ENCODE peak calls at places on chromosomes 16 and 17, in five cellular contexts. One of them, this sample, is unnamed.

GRCh38 chr16:56450275-56450889 is 750 bp downstream of the NUDT21 start:
- DNase-seq in RWPE1: peak
- DNase-seq in HFFc6: peak
- DNase-seq in endothelial cell: no peak
- DNase-seq in WTC11: no peak
- DNase-seq in this sample: no peak

GRCh38 chr16:19829844-19830703 is 54.6 kb downstream of the GPRC5B start:
- DNase-seq in HFFc6: no peak
- DNase-seq in endothelial cell: no peak
- DNase-seq in WTC11: no peak
- DNase-seq in RWPE1: no peak
- DNase-seq in this sample: no peak

GRCh38 chr16:88576307-88576706 is 6.1 kb downstream of the ZC3H18 start:
- DNase-seq in HFFc6: no peak
- DNase-seq in RWPE1: no peak
- DNase-seq in endothelial cell: no peak
- DNase-seq in WTC11: no peak
- DNase-seq in this sample: no peak

GRCh38 chr16:67011274-67011673 is 17.7 kb upstream of the CBFB start:
- DNase-seq in HFFc6: no peak
- DNase-seq in WTC11: no peak
- DNase-seq in RWPE1: no peak
- DNase-seq in endothelial cell: no peak
- DNase-seq in this sample: no peak

GRCh38 chr16:56610609-56611111 is 2.3 kb downstream of the MT2A start:
- DNase-seq in WTC11: no peak
- DNase-seq in HFFc6: no peak
- DNase-seq in RWPE1: no peak
- DNase-seq in endothelial cell: no peak
- DNase-seq in this sample: no peak

GRCh38 chr17:16623282-16623681 is 30.4 kb downstream of the ZNF624 start:
- DNase-seq in HFFc6: no peak
- DNase-seq in endothelial cell: no peak
- DNase-seq in WTC11: no peak
- DNase-seq in RWPE1: no peak
- DNase-seq in this sample: no peak

GRCh38 chr17:68290268-68290954 is 516 bp downstream of the SLC16A6 start:
- DNase-seq in HFFc6: no peak
- DNase-seq in RWPE1: no peak
- DNase-seq in WTC11: peak
- DNase-seq in endothelial cell: peak
- DNase-seq in this sample: no peak

GRCh38 chr17:48048321-48049140 is at the start of gene NFE2L1:
- DNase-seq in WTC11: peak
- DNase-seq in endothelial cell: peak
- DNase-seq in RWPE1: peak
- DNase-seq in HFFc6: peak
- DNase-seq in this sample: peak

GRCh38 chr16:88763502-88764053 is 21.4 kb downstream of the PIEZO1 start:
- DNase-seq in endothelial cell: peak
- DNase-seq in WTC11: peak
- DNase-seq in HFFc6: no peak
- DNase-seq in RWPE1: no peak
- DNase-seq in this sample: no peak

GRCh38 chr17:15341385-15341849 is at the start of gene TEKT3:
- DNase-seq in endothelial cell: peak
- DNase-seq in HFFc6: peak
- DNase-seq in RWPE1: peak
- DNase-seq in WTC11: peak
- DNase-seq in this sample: peak

GRCh38 chr17:9906616-9907015 is 1.5 kb upstream of the RCVRN start:
- DNase-seq in WTC11: no peak
- DNase-seq in HFFc6: no peak
- DNase-seq in RWPE1: no peak
- DNase-seq in endothelial cell: no peak
- DNase-seq in this sample: no peak

GRCh38 chr16:12160815-12161550 is 184.4 kb downstream of the SNX29 start:
- DNase-seq in endothelial cell: no peak
- DNase-seq in WTC11: no peak
- DNase-seq in RWPE1: no peak
- DNase-seq in HFFc6: no peak
- DNase-seq in this sample: no peak

GRCh38 chr17:11986179-11986938 is 10.9 kb downstream of the ZNF18 start:
- DNase-seq in HFFc6: no peak
- DNase-seq in RWPE1: no peak
- DNase-seq in WTC11: no peak
- DNase-seq in endothelial cell: no peak
- DNase-seq in this sample: no peak

GRCh38 chr16:27993587-27993986 is 69.9 kb downstream of the GSG1L start:
- DNase-seq in endothelial cell: no peak
- DNase-seq in WTC11: no peak
- DNase-seq in RWPE1: no peak
- DNase-seq in HFFc6: no peak
- DNase-seq in this sample: no peak

GRCh38 chr16:82756283-82756599 is 129.5 kb downstream of the CDH13 start:
- DNase-seq in WTC11: no peak
- DNase-seq in RWPE1: no peak
- DNase-seq in HFFc6: peak
- DNase-seq in endothelial cell: no peak
- DNase-seq in this sample: no peak

GRCh38 chr16:84924339-84925091 is 86.8 kb downstream of the ZDHHC7 start:
- DNase-seq in RWPE1: no peak
- DNase-seq in WTC11: no peak
- DNase-seq in endothelial cell: no peak
- DNase-seq in HFFc6: no peak
- DNase-seq in this sample: no peak

GRCh38 chr17:7822126-7822525 is 11.9 kb upstream of the KDM6B start:
- DNase-seq in HFFc6: no peak
- DNase-seq in WTC11: no peak
- DNase-seq in RWPE1: no peak
- DNase-seq in endothelial cell: no peak
- DNase-seq in this sample: no peak

GRCh38 chr17:36598951-36599401 is 2.4 kb upstream of the MRM1 start:
- DNase-seq in WTC11: no peak
- DNase-seq in RWPE1: no peak
- DNase-seq in endothelial cell: no peak
- DNase-seq in HFFc6: no peak
- DNase-seq in this sample: peak

GRCh38 chr17:10574324-10574723 is 24.9 kb upstream of the MYH2 start:
- DNase-seq in RWPE1: peak
- DNase-seq in endothelial cell: no peak
- DNase-seq in HFFc6: no peak
- DNase-seq in WTC11: no peak
- DNase-seq in this sample: no peak

GRCh38 chr16:67865318-67865717 is 7.5 kb upstream of the EDC4 start:
- DNase-seq in RWPE1: no peak
- DNase-seq in HFFc6: peak
- DNase-seq in WTC11: peak
- DNase-seq in endothelial cell: peak
- DNase-seq in this sample: no peak

GRCh38 chr16:17370233-17371013 is 100.3 kb downstream of the XYLT1 start:
- DNase-seq in WTC11: no peak
- DNase-seq in RWPE1: no peak
- DNase-seq in HFFc6: peak
- DNase-seq in endothelial cell: no peak
- DNase-seq in this sample: no peak

GRCh38 chr16:48081656-48082055 is 74.1 kb downstream of the ABCC12 start:
- DNase-seq in HFFc6: peak
- DNase-seq in RWPE1: peak
- DNase-seq in WTC11: no peak
- DNase-seq in endothelial cell: no peak
- DNase-seq in this sample: no peak

DNA sequence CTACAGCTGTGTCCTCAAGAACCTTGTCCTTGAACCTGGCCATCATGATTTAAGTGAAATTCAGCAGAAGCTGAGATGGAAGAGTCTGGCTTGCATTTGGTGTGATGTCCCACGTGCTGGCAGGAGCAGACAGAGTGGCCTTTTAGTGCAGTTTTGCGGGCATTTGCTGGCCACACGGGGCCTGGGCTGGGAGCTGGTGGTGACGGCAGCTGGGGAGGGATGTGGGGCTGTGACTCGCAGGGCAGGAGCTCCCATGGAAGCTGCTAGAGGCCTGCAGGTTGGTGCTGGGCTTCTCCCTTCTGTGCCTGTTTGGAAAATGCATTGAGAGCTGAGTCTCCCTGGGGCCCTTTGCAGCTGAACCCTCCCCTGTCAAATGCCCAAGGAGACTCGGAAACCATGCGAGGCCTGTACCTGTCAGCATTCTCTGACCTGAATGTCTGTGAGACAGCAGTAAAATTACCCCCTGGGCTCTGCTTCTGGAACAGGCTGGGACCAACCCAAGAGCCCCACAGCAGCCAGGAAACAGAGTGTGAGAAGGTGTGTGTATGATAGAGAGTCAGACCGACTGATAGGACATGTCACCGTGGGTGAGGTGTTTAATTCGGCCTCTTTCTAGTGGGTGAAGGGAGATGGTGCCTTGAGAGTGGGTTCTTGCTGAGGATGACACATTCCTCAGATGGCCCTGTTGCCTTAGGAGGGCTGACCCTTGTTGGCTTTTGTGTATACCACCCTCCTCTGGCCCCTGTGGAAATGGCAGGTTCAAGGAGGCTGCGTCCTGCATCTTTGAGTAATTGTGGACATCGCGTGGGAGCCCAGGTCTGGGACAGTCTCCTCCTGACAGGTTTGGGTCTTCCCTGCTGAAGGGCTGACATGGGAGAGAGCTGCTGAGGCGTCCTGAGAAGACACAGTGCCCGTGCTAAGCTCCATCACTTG is 145.5 kb downstream of the MSI2 start:
- DNase-seq in RWPE1: no peak
- DNase-seq in WTC11: peak
- DNase-seq in endothelial cell: peak
- DNase-seq in HFFc6: no peak
- DNase-seq in this sample: no peak
- TF ChIP-seq CTCF in RWPE1: no peak
- TF ChIP-seq CTCF in WTC11: no peak
- TF ChIP-seq CTCF in endothelial cell: no peak
- TF ChIP-seq CTCF in HFFc6: no peak
- TF ChIP-seq CTCF in this sample: no peak

GRCh38 chr17:75501378-75502071 is 13.8 kb downstream of the CASKIN2 start:
- DNase-seq in WTC11: no peak
- DNase-seq in RWPE1: no peak
- DNase-seq in endothelial cell: no peak
- DNase-seq in HFFc6: no peak
- DNase-seq in this sample: no peak

GRCh38 chr17:75503337-75503950 is 11.9 kb downstream of the CASKIN2 start:
- DNase-seq in HFFc6: no peak
- DNase-seq in RWPE1: no peak
- DNase-seq in WTC11: no peak
- DNase-seq in endothelial cell: no peak
- DNase-seq in this sample: no peak

GRCh38 chr17:75502072-75502745 is 13.1 kb downstream of the CASKIN2 start:
- DNase-seq in WTC11: no peak
- DNase-seq in HFFc6: no peak
- DNase-seq in RWPE1: no peak
- DNase-seq in endothelial cell: no peak
- DNase-seq in this sample: no peak

GRCh38 chr17:75503976-75504346 is 11.4 kb downstream of the CASKIN2 start:
- DNase-seq in WTC11: no peak
- DNase-seq in RWPE1: no peak
- DNase-seq in endothelial cell: no peak
- DNase-seq in HFFc6: no peak
- DNase-seq in this sample: no peak

GRCh38 chr17:75502746-75503329 is 12.5 kb downstream of the CASKIN2 start:
- DNase-seq in RWPE1: no peak
- DNase-seq in HFFc6: no peak
- DNase-seq in endothelial cell: no peak
- DNase-seq in WTC11: no peak
- DNase-seq in this sample: no peak
- TF ChIP-seq CTCF in RWPE1: no peak
- TF ChIP-seq CTCF in HFFc6: no peak
- TF ChIP-seq CTCF in endothelial cell: no peak
- TF ChIP-seq CTCF in WTC11: no peak
- TF ChIP-seq CTCF in this sample: no peak

GRCh38 chr17:76354317-76354729 is 607 bp upstream of the PRPSAP1 start:
- DNase-seq in RWPE1: no peak
- DNase-seq in WTC11: no peak
- DNase-seq in HFFc6: no peak
- DNase-seq in endothelial cell: no peak
- DNase-seq in this sample: no peak
- TF ChIP-seq CTCF in RWPE1: no peak
- TF ChIP-seq CTCF in WTC11: no peak
- TF ChIP-seq CTCF in HFFc6: no peak
- TF ChIP-seq CTCF in endothelial cell: no peak
- TF ChIP-seq CTCF in this sample: no peak

GRCh38 chr17:37737081-37737480 is 7.8 kb downstream of the HNF1B start:
- DNase-seq in endothelial cell: no peak
- DNase-seq in HFFc6: no peak
- DNase-seq in RWPE1: no peak
- DNase-seq in WTC11: no peak
- DNase-seq in this sample: no peak
- TF ChIP-seq CTCF in endothelial cell: no peak
- TF ChIP-seq CTCF in HFFc6: peak
- TF ChIP-seq CTCF in RWPE1: no peak
- TF ChIP-seq CTCF in WTC11: no peak
- TF ChIP-seq CTCF in this sample: no peak

GRCh38 chr16:2224183-2224486 is 744 bp downstream of the E4F1 start:
- DNase-seq in endothelial cell: no peak
- DNase-seq in HFFc6: peak
- DNase-seq in RWPE1: no peak
- DNase-seq in WTC11: no peak
- DNase-seq in this sample: no peak
- TF ChIP-seq CTCF in endothelial cell: no peak
- TF ChIP-seq CTCF in HFFc6: no peak
- TF ChIP-seq CTCF in RWPE1: peak
- TF ChIP-seq CTCF in WTC11: no peak
- TF ChIP-seq CTCF in this sample: no peak

DNA sequence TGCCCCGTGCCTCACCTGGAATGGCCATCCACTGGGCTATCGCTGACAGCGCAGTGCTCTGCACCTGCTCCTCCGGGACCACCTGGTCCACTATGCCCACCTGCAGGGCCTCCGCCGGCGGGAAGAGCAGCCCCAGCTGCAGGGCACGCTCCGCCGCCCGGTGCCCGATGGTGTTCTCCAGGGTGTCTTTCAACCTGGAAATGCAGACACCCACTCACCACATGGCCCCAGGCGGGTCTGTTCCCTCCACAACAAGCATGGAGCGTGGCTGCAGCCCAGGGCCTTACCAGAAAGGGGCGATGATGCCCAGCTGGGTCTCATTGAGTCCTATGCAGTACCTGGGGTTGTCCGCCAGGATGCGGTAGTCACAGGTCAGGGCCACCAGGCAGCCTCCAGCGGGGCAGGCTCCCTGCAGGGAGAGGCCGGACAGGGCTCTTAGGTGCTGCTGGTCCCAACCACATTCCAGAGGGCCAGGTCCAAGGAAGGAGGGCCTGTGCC is 6.8 kb downstream of the DNASE1L2 start:
- DNase-seq in RWPE1: no peak
- DNase-seq in WTC11: peak
- DNase-seq in HFFc6: no peak
- DNase-seq in endothelial cell: no peak
- DNase-seq in this sample: no peak
- TF ChIP-seq CTCF in RWPE1: no peak
- TF ChIP-seq CTCF in WTC11: no peak
- TF ChIP-seq CTCF in HFFc6: no peak
- TF ChIP-seq CTCF in endothelial cell: no peak
- TF ChIP-seq CTCF in this sample: no peak